ENCODE peak calls at places on chromosomes 12 and 14, in five cellular contexts. J is suprapubic skin, V is transverse colon, G is SK-N-SH, L is esophagus muscularis mucosa. B is an unnamed sample.

GRCh38 chr14:28101992-28102391 is 664.6 kb upstream of the FOXG1 start:
- DNase-seq in J (no peak), V (no peak), G (peak; percentile 3), L (no peak), B (no peak)

GRCh38 chr14:42112108-42112507 is 505.4 kb downstream of the LRFN5 start:
- DNase-seq in L (no peak), V (no peak), G (no peak), J (no peak), B (no peak)

GRCh38 chr14:58533417-58533816 is 104.3 kb upstream of the DACT1 start:
- DNase-seq in G (peak; percentile 63), J (no peak), V (no peak), L (no peak), B (no peak)

GRCh38 chr14:84085493-84085892 is 1444.5 kb upstream of the FLRT2 start:
- DNase-seq in V (no peak), L (no peak), G (no peak), J (no peak), B (no peak)

GRCh38 chr12:82848846-82849245 is 162.1 kb downstream of the TMTC2 start:
- DNase-seq in L (no peak), V (no peak), J (no peak), G (no peak), B (no peak)

GRCh38 chr12:113874999-113875561 is 91.0 kb downstream of the RBM19 start:
- DNase-seq in J (no peak), L (no peak), V (peak; percentile 25), G (no peak), B (no peak)

GRCh38 chr14:22981090-22982012 is 1.0 kb downstream of the AJUBA start:
- DNase-seq in G (peak; percentile 70), L (no peak), J (no peak), V (no peak), B (no peak)

GRCh38 chr14:38357557-38357956 is 101.7 kb upstream of the CLEC14A start:
- DNase-seq in J (no peak), G (no peak), V (no peak), L (no peak), B (no peak)

GRCh38 chr12:115866909-115867525 is 410.5 kb downstream of the MED13L start:
- DNase-seq in V (peak; percentile 17), L (no peak), G (peak; percentile 22), J (no peak), B (no peak)

GRCh38 chr12:130796985-130797686 is 41.9 kb downstream of the STX2 start:
- DNase-seq in V (no peak), L (no peak), G (no peak), J (peak; percentile 32), B (no peak)

GRCh38 chr14:99257673-99258221 is 14.2 kb downstream of the BCL11B start:
- DNase-seq in J (no peak), G (no peak), V (no peak), L (no peak), B (no peak)

GRCh38 chr14:50452979-50453705 is 56.5 kb upstream of the CDKL1 start:
- DNase-seq in G (no peak), V (no peak), L (no peak), J (no peak), B (no peak)

GRCh38 chr14:64684091-64684490 is 20.1 kb upstream of the PLEKHG3 start:
- DNase-seq in V (no peak), J (no peak), L (no peak), G (no peak), B (no peak)

GRCh38 chr14:54189358-54190354 is 207.2 kb upstream of the CDKN3 start:
- DNase-seq in G (no peak), J (no peak), V (no peak), L (no peak), B (no peak)

GRCh38 chr14:94691658-94692029 is 78.3 kb downstream of the GSC start:
- DNase-seq in L (no peak), V (no peak), J (no peak), G (no peak), B (no peak)

GRCh38 chr12:4164591-4165558 is 108.7 kb upstream of the CCND2 start:
- DNase-seq in J (no peak), V (peak; percentile 50), L (no peak), G (no peak), B (peak; percentile 34)

GRCh38 chr14:53226553-53226952 is 73.4 kb upstream of the DDHD1 start:
- DNase-seq in G (no peak), V (no peak), L (no peak), J (no peak), B (no peak)

GRCh38 chr12:15910864-15911696 is at the start of gene DERA:
- DNase-seq in V (peak; percentile 92), L (no peak), J (peak; percentile 86), G (peak; percentile 91), B (peak; percentile 87)

GRCh38 chr12:91400249-91400648 is 217.6 kb upstream of the DCN start:
- DNase-seq in V (no peak), L (no peak), J (no peak), G (no peak), B (no peak)

GRCh38 chr12:52857500-52857899 is 8.7 kb upstream of the KRT78 start:
- DNase-seq in J (no peak), L (no peak), G (no peak), V (no peak), B (no peak)

GRCh38 chr12:29992366-29992765 is 208.6 kb upstream of the TMTC1 start:
- DNase-seq in L (no peak), G (no peak), V (no peak), J (no peak), B (no peak)

GRCh38 chr12:29073631-29074239 is 75.3 kb upstream of the FAR2 start:
- DNase-seq in V (no peak), L (no peak), J (no peak), G (peak; percentile 42), B (no peak)

GRCh38 chr12:92167075-92167474 is 21.4 kb upstream of the BTG1 start:
- DNase-seq in V (no peak), G (no peak), J (no peak), L (no peak), B (no peak)

GRCh38 chr14:38887696-38888095 is 215.3 kb downstream of the SEC23A start:
- DNase-seq in L (no peak), G (no peak), J (no peak), V (no peak), B (no peak)

DNA sequence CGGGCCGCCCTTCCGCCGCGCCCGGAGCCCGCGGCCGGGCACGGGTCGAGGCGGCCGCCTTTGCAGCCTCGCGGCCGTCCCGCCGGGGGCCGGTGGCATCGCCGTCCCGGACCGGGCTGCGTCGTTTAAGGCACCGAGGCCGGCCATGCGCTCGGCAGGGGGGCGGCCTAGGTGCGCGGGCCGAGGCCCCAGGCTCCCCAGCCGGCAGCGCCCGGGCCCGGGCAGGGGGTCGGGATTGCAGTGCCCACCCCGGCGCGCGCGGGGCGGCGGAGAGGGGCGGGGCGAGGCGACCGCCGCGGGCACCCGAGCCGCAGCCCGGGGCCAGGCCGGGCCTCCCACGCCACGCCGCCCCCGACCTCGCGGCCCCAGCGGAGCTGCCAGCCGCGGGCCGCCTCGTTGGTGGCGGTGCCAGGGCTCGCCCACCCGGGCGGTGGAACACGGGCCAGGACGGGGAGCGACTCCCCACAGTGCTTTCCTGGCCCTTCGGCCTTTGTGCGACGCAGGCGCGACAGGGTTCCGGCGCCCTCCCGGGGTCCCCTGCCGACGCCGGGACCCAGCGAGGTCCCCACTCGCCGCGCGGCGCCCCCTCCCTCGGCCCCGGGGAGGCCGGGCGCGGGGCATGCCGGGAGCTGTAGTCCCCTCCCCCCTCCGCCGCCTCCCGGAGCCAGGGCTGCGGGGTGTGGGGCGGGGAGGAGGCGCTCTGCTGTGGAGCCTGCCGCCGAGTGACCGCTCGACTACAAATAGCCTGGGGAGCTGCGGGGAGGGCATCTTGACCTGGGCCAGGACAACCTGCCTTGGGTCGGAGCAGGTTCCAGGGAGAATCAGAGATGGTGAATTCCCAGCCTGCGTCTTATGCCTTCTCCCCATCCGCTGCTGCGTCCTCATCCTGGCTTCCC is 769 bp downstream of the FKBP4 start:
- DNase-seq in V (peak; percentile 86), L (no peak), J (peak; percentile 90), G (peak; percentile 97), B (peak; percentile 84)
- TF ChIP-seq EP300 in V (no peak), L (no peak), J (no peak), G (no peak), B (no peak)

DNA sequence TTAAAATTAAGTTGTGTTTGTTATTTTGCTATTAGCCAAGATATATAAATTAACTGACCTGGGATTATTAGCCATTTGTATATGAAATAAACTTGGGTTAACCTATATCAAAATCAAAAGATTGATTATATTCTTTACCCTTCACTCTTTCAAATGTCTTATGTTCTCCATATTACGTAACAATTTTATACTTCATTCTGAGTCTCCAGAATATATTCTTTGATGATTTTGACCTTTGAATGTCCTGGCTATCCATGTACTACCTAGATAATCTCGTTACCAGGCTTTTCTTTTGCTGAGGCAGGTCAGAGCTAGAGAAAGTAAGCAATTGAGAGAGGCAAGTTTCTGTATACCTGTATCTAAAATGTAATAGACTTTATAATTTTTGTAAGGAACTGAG is 3.6 kb downstream of the PPM1A start:
- DNase-seq in L (no peak), V (no peak), G (no peak), J (no peak), B (no peak)
- TF ChIP-seq POLR2AphosphoS5 in L (no peak), V (no peak), G (no peak), J (no peak), B (no peak)

DNA sequence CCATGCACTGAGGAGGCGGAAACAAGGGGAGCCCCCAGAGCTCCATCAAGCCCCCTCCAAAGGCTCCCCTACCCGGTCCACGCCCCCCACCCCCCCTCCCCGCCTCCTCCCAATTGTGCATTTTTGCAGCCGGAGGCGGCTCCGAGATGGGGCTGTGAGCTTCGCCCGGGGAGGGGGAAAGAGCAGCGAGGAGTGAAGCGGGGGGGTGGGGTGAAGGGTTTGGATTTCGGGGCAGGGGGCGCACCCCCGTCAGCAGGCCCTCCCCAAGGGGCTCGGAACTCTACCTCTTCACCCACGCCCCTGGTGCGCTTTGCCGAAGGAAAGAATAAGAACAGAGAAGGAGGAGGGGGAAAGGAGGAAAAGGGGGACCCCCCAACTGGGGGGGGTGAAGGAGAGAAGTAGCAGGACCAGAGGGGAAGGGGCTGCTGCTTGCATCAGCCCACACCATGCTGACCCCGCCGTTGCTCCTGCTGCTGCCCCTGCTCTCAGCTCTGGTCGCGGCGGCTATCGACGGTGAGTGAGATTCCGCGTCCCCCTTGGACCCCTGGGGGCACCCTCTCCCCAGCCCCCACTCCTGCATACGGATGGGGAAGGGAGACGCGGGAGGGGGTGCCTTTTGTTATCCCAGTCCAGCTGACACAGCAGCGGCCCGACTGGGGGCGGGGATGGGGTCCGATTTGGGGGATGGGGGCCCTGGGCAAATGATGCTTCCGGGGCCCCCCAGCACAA is 400 bp downstream of the LRP1 start:
- DNase-seq in V (peak; percentile 19), J (no peak), G (peak; percentile 66), L (no peak), B (no peak)
- TF ChIP-seq CTCF in V (no peak), J (no peak), G (no peak), L (no peak), B (no peak)

DNA sequence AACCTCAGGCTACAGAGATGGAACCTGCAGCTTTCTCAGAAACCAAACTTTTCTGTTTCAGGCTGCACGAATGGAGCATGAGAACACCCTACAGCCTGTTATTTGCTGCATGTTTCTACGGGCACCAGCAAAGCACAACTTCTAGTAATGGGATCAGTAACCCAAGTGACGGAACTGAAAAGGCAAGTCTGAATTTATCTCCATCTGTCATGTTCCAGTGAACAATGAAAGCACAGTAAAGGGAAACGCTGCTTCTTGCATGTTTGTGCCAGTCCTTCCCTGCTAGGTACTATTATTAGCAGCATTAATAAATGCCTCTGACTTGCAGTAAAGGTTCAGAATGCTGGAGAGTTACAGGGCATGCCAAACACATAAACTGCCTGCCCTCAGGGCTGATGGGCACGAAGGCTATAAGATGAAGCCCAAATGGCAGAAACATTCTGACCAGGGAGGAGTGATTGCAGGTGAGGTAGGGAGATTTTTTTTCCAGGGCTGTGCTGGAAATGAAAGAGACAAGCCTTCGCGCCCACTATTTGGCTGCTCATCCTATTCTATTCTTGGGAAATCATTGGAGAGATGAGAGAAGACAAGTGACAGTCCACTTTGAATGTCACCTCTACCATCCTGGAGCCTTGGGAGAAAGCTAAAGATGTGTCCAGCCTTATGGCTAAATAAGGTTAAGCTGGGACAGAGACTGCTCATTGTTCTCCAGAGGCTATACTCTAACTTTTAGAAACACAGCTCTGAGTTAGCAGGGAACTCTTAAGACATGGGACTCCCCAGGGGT is 100.4 kb upstream of the PLXNC1 start:
- DNase-seq in L (no peak), V (no peak), G (no peak), J (no peak), B (no peak)
- TF ChIP-seq EP300 in L (no peak), V (no peak), G (no peak), J (no peak), B (no peak)